ENCODE peak calls at places on chromosomes 5 and 9, in five cellular contexts. One of them, this sample, is unnamed.

GRCh38 chr5:68534131-68534940 is 318.8 kb downstream of the PIK3R1 start:
- DNase-seq in stomach: peak
- DNase-seq in transverse colon: peak
- DNase-seq in A549: no peak
- DNase-seq in sigmoid colon: no peak
- DNase-seq in this sample: no peak

GRCh38 chr5:126446498-126447224 is 23.5 kb downstream of the GRAMD2B start:
- DNase-seq in stomach: no peak
- DNase-seq in transverse colon: peak
- DNase-seq in A549: no peak
- DNase-seq in sigmoid colon: peak
- DNase-seq in this sample: no peak

GRCh38 chr5:56012281-56012963 is 17.7 kb upstream of the IL6ST start:
- DNase-seq in stomach: peak
- DNase-seq in transverse colon: peak
- DNase-seq in A549: no peak
- DNase-seq in sigmoid colon: no peak
- DNase-seq in this sample: no peak

GRCh38 chr9:135480071-135480941 is 724 bp downstream of the PPP1R26 start:
- DNase-seq in stomach: peak
- DNase-seq in transverse colon: peak
- DNase-seq in A549: peak
- DNase-seq in sigmoid colon: no peak
- DNase-seq in this sample: no peak

GRCh38 chr5:54873696-54874095 is 111.7 kb downstream of the ESM1 start:
- DNase-seq in stomach: no peak
- DNase-seq in transverse colon: no peak
- DNase-seq in A549: no peak
- DNase-seq in sigmoid colon: no peak
- DNase-seq in this sample: no peak

GRCh38 chr9:5425006-5425628 is 12.6 kb downstream of the PLGRKT start:
- DNase-seq in stomach: no peak
- DNase-seq in transverse colon: no peak
- DNase-seq in A549: peak
- DNase-seq in sigmoid colon: no peak
- DNase-seq in this sample: no peak

GRCh38 chr5:61910771-61911170 is 395.2 kb upstream of the KIF2A start:
- DNase-seq in stomach: no peak
- DNase-seq in transverse colon: no peak
- DNase-seq in A549: no peak
- DNase-seq in sigmoid colon: no peak
- DNase-seq in this sample: no peak

GRCh38 chr5:79074641-79075040 is 5.1 kb downstream of the BHMT2 start:
- DNase-seq in stomach: no peak
- DNase-seq in transverse colon: no peak
- DNase-seq in A549: no peak
- DNase-seq in sigmoid colon: no peak
- DNase-seq in this sample: no peak

GRCh38 chr5:172932313-172933017 is 26.8 kb upstream of the RPL26L1 start:
- DNase-seq in stomach: peak
- DNase-seq in transverse colon: peak
- DNase-seq in A549: peak
- DNase-seq in sigmoid colon: peak
- DNase-seq in this sample: peak

GRCh38 chr9:102950341-102950740 is 44.8 kb upstream of the CYLC2 start:
- DNase-seq in stomach: no peak
- DNase-seq in transverse colon: no peak
- DNase-seq in A549: no peak
- DNase-seq in sigmoid colon: no peak
- DNase-seq in this sample: no peak

GRCh38 chr9:116795859-116796258 is 108.8 kb downstream of the TRIM32 start:
- DNase-seq in stomach: no peak
- DNase-seq in transverse colon: no peak
- DNase-seq in A549: no peak
- DNase-seq in sigmoid colon: no peak
- DNase-seq in this sample: no peak

GRCh38 chr5:127812570-127812969 is 109.4 kb downstream of the CCDC192 start:
- DNase-seq in stomach: no peak
- DNase-seq in transverse colon: no peak
- DNase-seq in A549: no peak
- DNase-seq in sigmoid colon: no peak
- DNase-seq in this sample: no peak

GRCh38 chr5:139872052-139872766 is 76.6 kb downstream of the PSD2 start:
- DNase-seq in stomach: no peak
- DNase-seq in transverse colon: no peak
- DNase-seq in A549: no peak
- DNase-seq in sigmoid colon: no peak
- DNase-seq in this sample: no peak
- TF ChIP-seq CTCF in stomach: no peak
- TF ChIP-seq CTCF in transverse colon: no peak
- TF ChIP-seq CTCF in A549: no peak
- TF ChIP-seq CTCF in sigmoid colon: no peak
- TF ChIP-seq CTCF in this sample: no peak

DNA sequence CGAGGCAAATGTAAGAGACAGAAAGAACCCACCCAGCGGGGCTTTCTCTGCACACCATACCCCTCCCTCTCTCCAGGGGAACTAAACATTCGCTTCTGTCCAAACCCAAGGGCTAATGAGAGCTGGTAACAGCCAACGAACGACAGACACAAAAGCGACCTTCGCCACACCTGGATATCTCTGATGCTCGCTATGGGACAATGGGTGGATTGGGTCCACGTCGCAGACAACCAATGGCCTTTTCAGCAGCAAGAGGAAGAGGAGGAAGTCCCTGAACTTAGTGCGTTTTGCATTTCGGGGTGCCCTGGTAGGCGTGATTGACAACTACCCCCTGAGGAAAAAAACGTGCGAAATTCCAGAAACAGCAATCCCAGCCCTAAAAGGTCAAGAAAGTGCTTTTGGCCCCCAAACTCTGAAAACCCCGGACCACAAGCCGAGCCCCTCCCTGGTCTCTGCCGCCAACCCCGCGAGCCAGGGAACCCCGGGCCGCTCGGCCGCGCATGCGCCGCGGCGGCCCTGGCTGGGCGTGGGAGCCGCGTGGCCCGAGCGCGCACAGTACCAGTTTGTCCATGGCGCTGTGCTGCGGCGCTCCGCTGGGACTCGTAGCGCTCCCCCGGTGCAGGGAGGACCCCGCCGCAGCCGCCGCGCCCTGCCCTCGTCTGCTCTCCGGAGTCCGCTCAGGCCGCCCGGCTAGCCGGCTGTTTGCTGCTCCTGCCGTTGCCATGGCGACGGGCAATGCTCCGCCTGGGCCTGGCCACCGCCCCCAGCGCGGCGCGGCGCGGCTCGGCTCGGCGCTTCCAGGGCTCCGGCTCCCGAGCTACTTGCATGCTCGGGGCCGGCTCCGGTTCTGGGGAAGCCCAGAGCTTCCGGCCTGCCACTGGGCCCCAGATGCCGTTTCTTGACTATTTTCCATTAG is 66.9 kb upstream of the DNAH5 start:
- DNase-seq in stomach: peak
- DNase-seq in transverse colon: peak
- DNase-seq in A549: peak
- DNase-seq in sigmoid colon: peak
- DNase-seq in this sample: peak
- TF ChIP-seq EP300 in stomach: no peak
- TF ChIP-seq EP300 in transverse colon: no peak
- TF ChIP-seq EP300 in A549: no peak
- TF ChIP-seq EP300 in sigmoid colon: no peak
- TF ChIP-seq EP300 in this sample: no peak

GRCh38 chr9:124347968-124348358 is 67.3 kb downstream of the PSMB7 start:
- DNase-seq in stomach: no peak
- DNase-seq in transverse colon: no peak
- DNase-seq in A549: no peak
- DNase-seq in sigmoid colon: peak
- DNase-seq in this sample: peak
- TF ChIP-seq POLR2A in stomach: no peak
- TF ChIP-seq POLR2A in transverse colon: no peak
- TF ChIP-seq POLR2A in A549: no peak
- TF ChIP-seq POLR2A in sigmoid colon: no peak
- TF ChIP-seq POLR2A in this sample: no peak

GRCh38 chr9:131698715-131699053 is 41.2 kb downstream of the RAPGEF1 start:
- DNase-seq in stomach: no peak
- DNase-seq in transverse colon: no peak
- DNase-seq in A549: no peak
- DNase-seq in sigmoid colon: no peak
- DNase-seq in this sample: no peak

GRCh38 chr9:131697908-131698714 is 41.8 kb downstream of the RAPGEF1 start:
- DNase-seq in stomach: no peak
- DNase-seq in transverse colon: no peak
- DNase-seq in A549: no peak
- DNase-seq in sigmoid colon: no peak
- DNase-seq in this sample: no peak

GRCh38 chr9:131696163-131696439 is 43.8 kb downstream of the RAPGEF1 start:
- DNase-seq in stomach: no peak
- DNase-seq in transverse colon: no peak
- DNase-seq in A549: no peak
- DNase-seq in sigmoid colon: no peak
- DNase-seq in this sample: no peak

GRCh38 chr9:131695366-131696162 is 44.3 kb downstream of the RAPGEF1 start:
- DNase-seq in stomach: no peak
- DNase-seq in transverse colon: no peak
- DNase-seq in A549: no peak
- DNase-seq in sigmoid colon: no peak
- DNase-seq in this sample: no peak

GRCh38 chr9:131697097-131697496 is 42.8 kb downstream of the RAPGEF1 start:
- DNase-seq in stomach: peak
- DNase-seq in transverse colon: no peak
- DNase-seq in A549: no peak
- DNase-seq in sigmoid colon: peak
- DNase-seq in this sample: no peak
- TF ChIP-seq CTCF in stomach: no peak
- TF ChIP-seq CTCF in transverse colon: no peak
- TF ChIP-seq CTCF in A549: no peak
- TF ChIP-seq CTCF in sigmoid colon: no peak
- TF ChIP-seq CTCF in this sample: no peak

GRCh38 chr9:137613259-137613658 is 5.5 kb upstream of the EHMT1 start:
- DNase-seq in stomach: no peak
- DNase-seq in transverse colon: no peak
- DNase-seq in A549: no peak
- DNase-seq in sigmoid colon: no peak
- DNase-seq in this sample: no peak
- TF ChIP-seq EP300 in stomach: no peak
- TF ChIP-seq EP300 in transverse colon: no peak
- TF ChIP-seq EP300 in A549: no peak
- TF ChIP-seq EP300 in sigmoid colon: no peak
- TF ChIP-seq EP300 in this sample: no peak

DNA sequence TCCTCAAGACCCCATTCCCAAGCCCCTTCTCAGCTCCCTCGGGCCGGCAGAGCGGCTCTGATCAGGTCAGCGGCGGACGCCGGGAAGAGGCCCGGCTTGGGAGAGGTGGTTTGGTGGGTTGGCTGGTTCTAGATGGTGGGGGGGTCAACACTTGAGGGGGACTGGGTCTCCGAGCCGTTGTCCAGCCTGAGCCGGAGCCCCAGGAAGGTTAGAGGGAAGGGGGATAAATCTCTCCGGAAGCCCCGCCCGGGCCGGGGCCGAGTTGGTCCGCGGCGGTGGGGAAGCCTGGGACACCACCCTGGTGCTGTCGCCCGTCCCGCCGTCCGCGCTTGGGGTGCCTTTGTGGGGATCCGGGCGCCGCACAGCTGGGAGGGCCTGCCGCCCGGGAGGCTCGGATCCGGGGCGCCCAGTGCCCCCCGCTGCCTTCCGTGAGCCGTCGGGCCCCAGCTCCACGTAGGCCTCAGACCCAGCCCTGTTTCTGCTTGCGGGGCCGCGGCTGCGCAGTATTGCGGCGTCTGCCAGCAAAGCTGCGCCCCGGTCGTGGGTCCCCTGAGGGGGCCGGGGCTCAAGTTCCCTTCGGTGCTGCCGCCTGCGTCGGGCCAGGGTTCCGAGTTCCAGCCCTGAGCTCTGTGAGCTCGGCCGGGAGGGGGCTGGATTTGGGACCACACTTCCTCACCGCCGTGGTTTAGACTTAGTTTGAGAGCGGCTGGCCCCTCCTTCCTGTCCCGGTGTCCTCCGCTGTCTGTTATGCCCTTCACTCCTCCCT is 560 bp upstream of the TRIM52 start:
- DNase-seq in stomach: peak
- DNase-seq in transverse colon: peak
- DNase-seq in A549: peak
- DNase-seq in sigmoid colon: peak
- DNase-seq in this sample: peak
- TF ChIP-seq POLR2A in stomach: no peak
- TF ChIP-seq POLR2A in transverse colon: peak
- TF ChIP-seq POLR2A in A549: peak
- TF ChIP-seq POLR2A in sigmoid colon: peak
- TF ChIP-seq POLR2A in this sample: peak

GRCh38 chr9:126942369-126942768 is 27.8 kb downstream of the RALGPS1 start:
- DNase-seq in stomach: no peak
- DNase-seq in transverse colon: no peak
- DNase-seq in A549: no peak
- DNase-seq in sigmoid colon: no peak
- DNase-seq in this sample: no peak

GRCh38 chr9:126945682-126946081 is 31.1 kb downstream of the RALGPS1 start:
- DNase-seq in stomach: no peak
- DNase-seq in transverse colon: no peak
- DNase-seq in A549: no peak
- DNase-seq in sigmoid colon: no peak
- DNase-seq in this sample: no peak

GRCh38 chr9:126953089-126953809 is 38.7 kb downstream of the RALGPS1 start:
- DNase-seq in stomach: no peak
- DNase-seq in transverse colon: no peak
- DNase-seq in A549: no peak
- DNase-seq in sigmoid colon: no peak
- DNase-seq in this sample: no peak

GRCh38 chr9:126952180-126952960 is 37.8 kb downstream of the RALGPS1 start:
- DNase-seq in stomach: no peak
- DNase-seq in transverse colon: no peak
- DNase-seq in A549: no peak
- DNase-seq in sigmoid colon: no peak
- DNase-seq in this sample: no peak

GRCh38 chr9:126947529-126947928 is 32.9 kb downstream of the RALGPS1 start:
- DNase-seq in stomach: no peak
- DNase-seq in transverse colon: no peak
- DNase-seq in A549: no peak
- DNase-seq in sigmoid colon: no peak
- DNase-seq in this sample: no peak
- TF ChIP-seq CTCF in stomach: peak
- TF ChIP-seq CTCF in transverse colon: no peak
- TF ChIP-seq CTCF in A549: no peak
- TF ChIP-seq CTCF in sigmoid colon: no peak
- TF ChIP-seq CTCF in this sample: no peak

DNA sequence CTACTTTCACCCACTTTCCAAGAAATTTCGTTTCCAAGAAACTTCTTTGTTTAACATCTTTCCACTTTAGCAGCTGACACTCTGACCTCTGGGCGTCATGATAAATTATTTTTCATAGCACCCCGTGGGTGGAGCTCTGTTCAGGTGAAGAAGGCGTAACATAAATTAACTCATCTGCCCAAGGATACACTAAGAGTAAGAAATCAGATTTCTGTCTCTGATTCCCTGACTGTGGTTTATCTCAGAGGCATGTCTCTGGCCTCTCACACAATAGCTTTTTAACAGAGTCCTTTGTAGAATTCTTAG is 63.9 kb upstream of the RICTOR start:
- DNase-seq in stomach: no peak
- DNase-seq in transverse colon: no peak
- DNase-seq in A549: no peak
- DNase-seq in sigmoid colon: no peak
- DNase-seq in this sample: no peak
- TF ChIP-seq EP300 in stomach: no peak
- TF ChIP-seq EP300 in transverse colon: no peak
- TF ChIP-seq EP300 in A549: no peak
- TF ChIP-seq EP300 in sigmoid colon: no peak
- TF ChIP-seq EP300 in this sample: no peak